ENCODE peak calls at places on chromosomes 6 and 20, in ten cellular contexts. R, O, U, B, Q, P, Y, A, V and Z are unnamed samples.

GRCh38 chr6:1580109-1580508 is 29.6 kb upstream of the FOXC1 start:
- DNase-seq in R (peak; percentile 23), O (no peak), U (no peak), B (no peak), Q (no peak), P (no peak), Y (peak; percentile 16), A (no peak), V (no peak), Z (no peak)

GRCh38 chr6:16436550-16436949 is 198.2 kb downstream of the GMPR start:
- DNase-seq in R (no peak), O (no peak), U (no peak), B (no peak), Q (no peak), P (no peak), Y (no peak), A (no peak), V (no peak), Z (no peak)

GRCh38 chr20:46171909-46172308 is 53.8 kb downstream of the CD40 start:
- DNase-seq in R (no peak), O (no peak), U (no peak), B (no peak), Q (no peak), P (no peak), Y (no peak), A (no peak), V (no peak), Z (no peak)

GRCh38 chr20:23150304-23151007 is 64.3 kb upstream of the CD93 start:
- DNase-seq in R (no peak), O (no peak), U (no peak), B (no peak), Q (no peak), P (peak; percentile 73), Y (no peak), A (no peak), V (no peak), Z (no peak)

GRCh38 chr20:47243003-47243402 is 113.5 kb downstream of the ZMYND8 start:
- DNase-seq in R (no peak), O (no peak), U (no peak), B (no peak), Q (no peak), P (no peak), Y (no peak), A (no peak), V (no peak), Z (no peak)

GRCh38 chr20:35947489-35947888 is 6.8 kb downstream of the SCAND1 start:
- DNase-seq in R (peak; percentile 10), O (no peak), U (peak; percentile 18), B (peak; percentile 70), Q (peak; percentile 68), P (no peak), Y (no peak), A (no peak), V (no peak), Z (peak; percentile 35)

GRCh38 chr6:71523548-71523947 is 234.9 kb downstream of the OGFRL1 start:
- DNase-seq in R (no peak), O (no peak), U (no peak), B (no peak), Q (no peak), P (no peak), Y (no peak), A (no peak), V (no peak), Z (no peak)

GRCh38 chr6:157531169-157531985 is 150.4 kb downstream of the ZDHHC14 start:
- DNase-seq in R (no peak), O (no peak), U (no peak), B (peak; percentile 98), Q (peak; percentile 36), P (no peak), Y (no peak), A (no peak), V (no peak), Z (no peak)

GRCh38 chr6:55174211-55175013 is at the start of gene HCRTR2:
- DNase-seq in R (peak; percentile 7), O (no peak), U (no peak), B (no peak), Q (peak; percentile 45), P (no peak), Y (no peak), A (no peak), V (no peak), Z (no peak)

GRCh38 chr6:66735106-66735890 is 1028.3 kb upstream of the EYS start:
- DNase-seq in R (peak; percentile 89), O (no peak), U (peak; percentile 82), B (no peak), Q (no peak), P (no peak), Y (no peak), A (no peak), V (no peak), Z (no peak)

GRCh38 chr6:44297063-44298038 is 15.8 kb downstream of the AARS2 start:
- DNase-seq in R (no peak), O (no peak), U (peak; percentile 30), B (no peak), Q (peak; percentile 85), P (no peak), Y (no peak), A (peak; percentile 51), V (peak; percentile 39), Z (peak; percentile 54)

GRCh38 chr20:32526125-32526524 is 59.0 kb downstream of the NOL4L start:
- DNase-seq in R (no peak), O (no peak), U (no peak), B (no peak), Q (no peak), P (no peak), Y (no peak), A (no peak), V (no peak), Z (no peak)

GRCh38 chr6:113103618-113104390 is 753.3 kb upstream of the MARCKS start:
- DNase-seq in R (peak; percentile 78), O (no peak), U (peak; percentile 58), B (no peak), Q (no peak), P (no peak), Y (peak; percentile 32), A (no peak), V (no peak), Z (peak; percentile 11)

GRCh38 chr20:19631410-19631809 is 126.6 kb upstream of the RIN2 start:
- DNase-seq in R (peak; percentile 15), O (no peak), U (no peak), B (no peak), Q (no peak), P (no peak), Y (no peak), A (no peak), V (no peak), Z (no peak)

GRCh38 chr6:42113929-42114636 is 28.3 kb downstream of the C6orf132 start:
- DNase-seq in R (no peak), O (no peak), U (no peak), B (no peak), Q (no peak), P (no peak), Y (no peak), A (no peak), V (no peak), Z (peak; percentile 61)

DNA sequence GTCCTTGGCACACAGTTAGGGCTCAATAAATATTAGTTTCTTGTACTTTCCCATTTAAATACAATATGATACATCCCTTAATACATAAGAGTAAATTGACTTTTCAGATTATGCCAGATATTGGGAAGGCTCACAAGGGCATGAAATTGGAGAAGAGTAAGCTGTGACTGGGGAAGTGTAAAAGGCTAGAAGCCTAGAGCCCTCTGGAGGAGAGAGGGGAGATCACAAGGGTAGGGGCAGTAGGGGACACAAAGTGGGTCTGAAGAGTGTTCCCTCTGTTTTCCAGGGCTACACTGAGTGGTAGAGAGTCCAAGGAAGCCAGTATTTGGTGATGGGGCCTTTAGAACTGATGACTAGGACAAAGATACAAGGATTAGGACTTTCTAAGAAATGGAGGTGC is 562.9 kb upstream of the CHD6 start:
- DNase-seq in R (no peak), O (no peak), U (no peak), B (no peak), Q (peak; percentile 18), P (no peak), Y (no peak), A (no peak), V (no peak), Z (no peak)
- TF ChIP-seq CTCF in R (no peak), O (no peak), U (no peak), B (no peak), Q (peak; percentile 39), P (no peak), Y (no peak), A (no peak), V (no peak), Z (no peak)

DNA sequence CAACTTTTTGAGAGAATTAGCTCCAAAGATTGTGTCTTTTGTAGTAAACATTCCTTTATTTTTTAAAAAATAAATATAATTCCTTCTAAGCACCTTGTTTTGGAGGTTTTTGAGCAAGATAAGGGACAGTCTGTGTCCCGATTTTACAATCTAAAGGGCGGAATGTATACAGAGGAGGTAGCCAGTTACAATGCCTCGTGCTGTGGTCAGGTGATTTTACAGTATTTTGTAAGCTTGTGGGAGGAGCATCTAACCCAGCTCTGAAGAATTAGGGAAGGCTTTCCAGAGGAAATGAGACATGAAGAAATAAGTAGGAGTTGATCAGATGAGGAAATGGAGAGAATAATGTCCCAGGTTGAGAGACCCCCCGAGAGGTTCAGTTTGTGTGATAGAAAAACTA is 1.3 kb downstream of the HINT3 start:
- DNase-seq in R (peak; percentile 70), O (no peak), U (peak; percentile 78), B (peak; percentile 45), Q (no peak), P (no peak), Y (no peak), A (no peak), V (no peak), Z (peak; percentile 84)
- H3K4me3 ChIP-seq in R (peak overlapping the region; percentile 90), O (peak overlapping the region; percentile 98), U (peak overlapping the region; percentile 85), B (peak overlapping the region; percentile 99), Q (peak overlapping the region; percentile 89), P (peak overlapping the region; percentile 99), Y (peak overlapping the region; percentile 91), A (peak overlapping the region; percentile 77), V (peak overlapping the region; percentile 95), Z (peak overlapping the region; percentile 84)

GRCh38 chr6:159535629-159536028 is 157.4 kb downstream of the SOD2 start:
- DNase-seq in R (no peak), O (no peak), U (no peak), B (no peak), Q (no peak), P (no peak), Y (no peak), A (no peak), V (peak; percentile 61), Z (no peak)

GRCh38 chr6:159541296-159541695 is 151.7 kb downstream of the SOD2 start:
- DNase-seq in R (no peak), O (no peak), U (no peak), B (no peak), Q (no peak), P (no peak), Y (no peak), A (no peak), V (no peak), Z (no peak)

GRCh38 chr6:159540883-159541282 is 152.2 kb downstream of the SOD2 start:
- DNase-seq in R (no peak), O (no peak), U (no peak), B (no peak), Q (no peak), P (no peak), Y (no peak), A (no peak), V (no peak), Z (no peak)

GRCh38 chr6:159540152-159540551 is 152.9 kb downstream of the SOD2 start:
- DNase-seq in R (no peak), O (no peak), U (no peak), B (peak; percentile 45), Q (peak; percentile 59), P (no peak), Y (no peak), A (no peak), V (no peak), Z (no peak)
- TF ChIP-seq CTCF in R (peak; percentile 23), O (no peak), U (peak; percentile 14), B (peak; percentile 46), Q (peak; percentile 64), P (no peak), Y (peak; percentile 47), A (no peak), V (no peak), Z (no peak)

GRCh38 chr20:38162878-38163875 is 1.9 kb downstream of the TGM2 start:
- DNase-seq in R (no peak), O (no peak), U (no peak), B (no peak), Q (no peak), P (no peak), Y (no peak), A (no peak), V (no peak), Z (no peak)
- H3K4me3 ChIP-seq in R (peak overlapping the region; percentile 69), O (peak overlapping the region; percentile 69), U (no peak overlapping the region), B (no peak overlapping the region), Q (no peak overlapping the region), P (peak overlapping the region; percentile 82), Y (peak overlapping the region; percentile 76), A (peak overlapping the region; percentile 67), V (peak overlapping the region; percentile 53), Z (no peak overlapping the region)